ENCODE peak calls at places on chromosomes 4 and X, in four cellular contexts. V is HepG2, T is A549, I is K562. M is an unnamed sample.

GRCh38 chrX:47166126-47166525 is 21.1 kb downstream of the RBM10 start:
- DNase-seq in V (no peak), T (no peak), I (no peak), M (no peak)

GRCh38 chr4:155741546-155741945 is 17.3 kb upstream of the GUCY1B1 start:
- DNase-seq in V (no peak), T (no peak), I (no peak), M (no peak)

GRCh38 chrX:149711545-149712236 is at the start of gene MAGEA11:
- DNase-seq in V (no peak), T (no peak), I (no peak), M (no peak)

GRCh38 chr4:159142254-159142653 is 39.4 kb downstream of the RAPGEF2 start:
- DNase-seq in V (no peak), T (no peak), I (no peak), M (no peak)

GRCh38 chr4:24507439-24507838 is 76.9 kb downstream of the DHX15 start:
- DNase-seq in V (no peak), T (no peak), I (no peak), M (no peak)

GRCh38 chr4:23759066-23759465 is 130.8 kb downstream of the PPARGC1A start:
- DNase-seq in V (no peak), T (no peak), I (no peak), M (no peak)

GRCh38 chr4:60759518-60760245 is 440.4 kb upstream of the ADGRL3 start:
- DNase-seq in V (no peak), T (no peak), I (no peak), M (no peak)

GRCh38 chrX:24494544-24495113 is 29.5 kb downstream of the PDK3 start:
- DNase-seq in V (peak), T (peak), I (no peak), M (no peak)

GRCh38 chrX:39854772-39855747 is 242.7 kb downstream of the BCOR start:
- DNase-seq in V (no peak), T (no peak), I (peak), M (no peak)

GRCh38 chr4:130026185-130026584 is 930.2 kb downstream of the C4orf33 start:
- DNase-seq in V (no peak), T (no peak), I (no peak), M (peak)

GRCh38 chr4:16544251-16544721 is 318.0 kb upstream of the TAPT1 start:
- DNase-seq in V (no peak), T (no peak), I (no peak), M (no peak)

GRCh38 chr4:6258741-6259140 is 10.9 kb upstream of the WFS1 start:
- DNase-seq in V (no peak), T (no peak), I (peak), M (no peak)

GRCh38 chr4:74632634-74633033 is 161.7 kb downstream of the BTC start:
- DNase-seq in V (no peak), T (no peak), I (peak), M (no peak)

GRCh38 chr4:182208651-182209050 is 34.6 kb upstream of the TENM3 start:
- DNase-seq in V (no peak), T (no peak), I (no peak), M (no peak)

GRCh38 chrX:154091678-154092077 is 5.8 kb downstream of the MECP2 start:
- DNase-seq in V (no peak), T (no peak), I (peak), M (no peak)

GRCh38 chr4:158799013-158799770 is 30.4 kb downstream of the FNIP2 start:
- DNase-seq in V (no peak), T (no peak), I (no peak), M (no peak)

GRCh38 chrX:127726227-127726626 is 326.0 kb downstream of the ACTRT1 start:
- DNase-seq in V (no peak), T (no peak), I (no peak), M (no peak)

GRCh38 chrX:50081282-50081955 is 119.4 kb downstream of the AKAP4 start:
- DNase-seq in V (peak), T (no peak), I (no peak), M (peak)

GRCh38 chrX:129786210-129786651 is 6.5 kb downstream of the SASH3 start:
- DNase-seq in V (no peak), T (no peak), I (no peak), M (no peak)

GRCh38 chr4:38316045-38316444 is 348.0 kb upstream of the KLF3 start:
- DNase-seq in V (no peak), T (no peak), I (no peak), M (no peak)

GRCh38 chr4:22045051-22045450 is 96.5 kb upstream of the KCNIP4 start:
- DNase-seq in V (no peak), T (no peak), I (no peak), M (no peak)

GRCh38 chrX:139720979-139721378 is 13.0 kb upstream of the MCF2 start:
- DNase-seq in V (no peak), T (no peak), I (no peak), M (no peak)

GRCh38 chrX:139725720-139726119 is 17.8 kb upstream of the MCF2 start:
- DNase-seq in V (no peak), T (no peak), I (no peak), M (no peak)

GRCh38 chrX:139720136-139720535 is 12.2 kb upstream of the MCF2 start:
- DNase-seq in V (peak), T (peak), I (no peak), M (peak)

DNA sequence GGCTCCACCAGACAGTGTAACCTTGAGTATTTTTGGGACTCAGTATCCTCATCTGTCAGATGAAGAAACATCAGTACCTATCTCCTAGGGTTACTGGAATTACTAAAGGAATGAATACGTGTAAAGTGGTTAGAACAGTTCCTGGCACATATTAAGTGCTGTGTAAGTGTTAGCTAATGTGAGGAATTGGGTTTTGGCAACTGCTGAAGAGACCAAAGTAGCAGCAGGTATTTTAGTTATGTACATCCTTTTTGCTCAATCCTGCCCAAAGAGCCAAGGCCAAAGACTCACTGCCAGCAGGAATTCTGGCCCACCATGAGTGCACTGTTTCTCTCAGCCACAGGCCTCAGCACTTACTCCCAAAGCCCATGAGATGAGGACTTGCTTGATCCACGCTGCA is 16.7 kb upstream of the MCF2 start:
- DNase-seq in V (no peak), T (no peak), I (no peak), M (no peak)
- TF ChIP-seq RNF2 in V (no peak), T (no peak), I (no peak), M (no peak)

GRCh38 chr4:121140712-121141111 is 23.4 kb downstream of the TNIP3 start:
- DNase-seq in V (no peak), T (no peak), I (no peak), M (no peak)
- TF ChIP-seq RNF2 in V (no peak), T (no peak), I (no peak), M (no peak)

GRCh38 chrX:139844884-139845283 is 88.0 kb downstream of the ATP11C start:
- DNase-seq in V (no peak), T (no peak), I (no peak), M (no peak)
- TF ChIP-seq RNF2 in V (no peak), T (no peak), I (no peak), M (no peak)

GRCh38 chr4:112036881-112037280 is 108.4 kb upstream of the FAM241A start:
- DNase-seq in V (no peak), T (no peak), I (no peak), M (no peak)
- TF ChIP-seq RNF2 in V (no peak), T (no peak), I (no peak), M (no peak)

DNA sequence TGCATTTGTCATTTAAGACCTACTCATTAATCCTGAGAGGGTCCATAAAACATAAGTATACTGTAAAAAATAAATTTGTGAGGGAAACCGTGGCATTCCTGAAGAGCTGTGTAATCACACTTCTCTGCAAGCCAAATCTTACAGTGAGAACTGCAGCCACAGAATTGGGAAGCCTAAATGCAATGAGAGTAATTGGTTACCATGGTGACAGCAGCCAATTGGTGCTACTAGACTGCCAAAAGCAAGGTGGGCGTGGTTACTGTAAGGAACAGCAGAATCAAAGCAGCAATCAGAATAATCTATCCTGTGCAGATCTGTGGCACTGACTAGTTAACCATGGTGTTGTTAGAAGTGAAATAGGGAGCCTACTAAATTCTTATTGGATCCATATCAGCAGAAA is 345.1 kb upstream of the GRID2 start:
- DNase-seq in V (no peak), T (no peak), I (no peak), M (no peak)
- TF ChIP-seq RNF2 in V (no peak), T (no peak), I (no peak), M (no peak)

DNA sequence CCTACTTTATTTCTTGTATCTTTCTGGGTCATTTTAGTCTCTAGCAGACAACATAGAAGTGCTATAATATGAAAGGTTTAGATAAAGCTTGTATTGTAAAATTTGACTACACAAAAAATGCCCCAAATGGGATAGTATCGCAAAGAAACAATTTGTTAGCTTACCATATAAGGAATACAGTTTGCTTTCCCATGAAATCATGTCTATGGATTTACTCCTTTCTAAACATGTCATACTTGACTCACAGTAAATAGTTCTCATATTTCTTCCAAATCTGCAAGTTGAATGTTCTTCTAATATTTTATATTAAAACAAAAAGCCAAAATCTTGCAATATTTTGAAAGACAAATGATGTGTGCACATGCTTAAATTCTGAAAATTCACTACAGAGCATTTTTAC is 103.9 kb downstream of the PPA2 start:
- DNase-seq in V (no peak), T (no peak), I (no peak), M (no peak)
- TF ChIP-seq RNF2 in V (no peak), T (no peak), I (no peak), M (no peak)

M was measured in H1.